ENCODE peak calls at places on chromosomes 13 and 19, in seven cellular contexts. W, O, Y, A, V, S and N are unnamed samples.

GRCh38 chr13:32453981-32454380 is 26.1 kb upstream of the N4BP2L1 start:
- DNase-seq in A (no peak), W (no peak), Y (no peak), S (no peak), V (no peak), O (no peak), N (no peak)

GRCh38 chr13:35856084-35856483 is 275.1 kb downstream of the DCLK1 start:
- DNase-seq in O (no peak), Y (no peak), S (no peak), A (no peak), W (no peak), V (no peak), N (no peak)

GRCh38 chr13:23348270-23349126 is 85.0 kb downstream of the SACS start:
- DNase-seq in S (peak; percentile 14), A (no peak), W (no peak), Y (no peak), O (no peak), V (no peak), N (no peak)

GRCh38 chr13:69124996-69125395 is 982.6 kb upstream of the ATXN8OS start:
- DNase-seq in Y (no peak), A (no peak), O (no peak), V (no peak), W (no peak), S (no peak), N (no peak)

GRCh38 chr19:38158730-38159129 is 65.3 kb downstream of the DPF1 start:
- DNase-seq in W (no peak), V (no peak), O (no peak), A (no peak), Y (no peak), S (no peak), N (no peak)

GRCh38 chr19:38251564-38252051 is 4.6 kb downstream of the PPP1R14A start:
- DNase-seq in S (peak; percentile 50), Y (no peak), A (no peak), O (peak; percentile 63), V (peak; percentile 94), W (no peak), N (no peak)

GRCh38 chr19:45528744-45529453 is 21.6 kb downstream of the VASP start:
- DNase-seq in W (no peak), Y (no peak), A (no peak), O (peak; percentile 31), S (peak; percentile 11), V (no peak), N (no peak)

GRCh38 chr13:73945871-73946270 is 188.3 kb downstream of the KLF12 start:
- DNase-seq in O (peak; percentile 27), S (no peak), Y (no peak), V (peak; percentile 77), A (no peak), W (no peak), N (no peak)

GRCh38 chr19:16018106-16018755 is 58.1 kb upstream of the TPM4 start:
- DNase-seq in S (no peak), V (no peak), O (no peak), Y (no peak), A (no peak), W (no peak), N (no peak)

GRCh38 chr19:55578031-55578760 is 2.5 kb downstream of the ZNF579 start:
- DNase-seq in Y (no peak), W (no peak), A (no peak), S (no peak), O (no peak), V (no peak), N (no peak)

GRCh38 chr13:98439896-98440295 is 137.0 kb downstream of the STK24 start:
- DNase-seq in Y (no peak), S (no peak), W (no peak), A (no peak), O (no peak), V (no peak), N (no peak)

GRCh38 chr13:112978561-112979405 is 9.8 kb downstream of the MCF2L start:
- DNase-seq in S (no peak), Y (no peak), W (no peak), V (no peak), O (no peak), A (no peak), N (no peak)

GRCh38 chr19:10001899-10002298 is 8.4 kb downstream of the COL5A3 start:
- DNase-seq in Y (peak; percentile 30), O (peak; percentile 63), A (no peak), S (no peak), W (no peak), V (no peak), N (no peak)

GRCh38 chr13:23378009-23378632 is 55.4 kb downstream of the SACS start:
- DNase-seq in S (peak; percentile 91), O (peak; percentile 91), W (peak; percentile 71), Y (no peak), V (peak; percentile 68), A (peak; percentile 75), N (no peak)

GRCh38 chr19:45471116-45471865 is 3.5 kb downstream of the FOSB start:
- DNase-seq in O (no peak), W (no peak), V (no peak), A (no peak), S (no peak), Y (no peak), N (no peak)

GRCh38 chr19:12784394-12784870 is 6.9 kb upstream of the JUNB start:
- DNase-seq in S (peak; percentile 45), A (no peak), O (no peak), W (peak; percentile 54), V (no peak), Y (no peak), N (no peak)

GRCh38 chr19:2615782-2616181 is 86.7 kb downstream of the GNG7 start:
- DNase-seq in O (no peak), Y (no peak), W (no peak), S (no peak), V (no peak), A (no peak), N (no peak)

GRCh38 chr19:3725121-3725520 is 16.9 kb downstream of the TJP3 start:
- DNase-seq in S (no peak), Y (no peak), W (no peak), A (no peak), O (no peak), V (no peak), N (no peak)

GRCh38 chr13:48235100-48235813 is 2.3 kb downstream of the ITM2B start:
- DNase-seq in Y (no peak), O (peak; percentile 12), A (no peak), S (peak; percentile 61), V (no peak), W (no peak), N (no peak)

GRCh38 chr19:38745316-38745715 is 1.0 kb upstream of the CAPN12 start:
- DNase-seq in W (no peak), A (no peak), V (no peak), O (no peak), S (no peak), Y (no peak), N (no peak)

GRCh38 chr13:35787937-35788336 is 311.4 kb upstream of the MAB21L1 start:
- DNase-seq in Y (no peak), A (no peak), V (no peak), O (no peak), W (no peak), S (peak; percentile 40), N (no peak)

GRCh38 chr13:45659536-45659935 is 42.6 kb upstream of the CBY2 start:
- DNase-seq in Y (no peak), A (no peak), V (no peak), S (no peak), O (no peak), W (no peak), N (no peak)

GRCh38 chr19:2479556-2480194 is 3.7 kb downstream of the GADD45B start:
- DNase-seq in V (no peak), W (no peak), O (no peak), Y (no peak), A (no peak), S (no peak), N (no peak)

GRCh38 chr19:5561559-5561958 is 6.2 kb downstream of the TINCR start:
- DNase-seq in S (no peak), O (no peak), A (no peak), Y (no peak), W (no peak), V (no peak), N (no peak)

GRCh38 chr19:2462635-2463421 is 6.1 kb upstream of the LMNB2 start:
- DNase-seq in S (peak; percentile 95), V (peak; percentile 93), W (no peak), Y (no peak), A (no peak), O (peak; percentile 91), N (no peak)

GRCh38 chr13:40164137-40164536 is 502.3 kb downstream of the FOXO1 start:
- DNase-seq in V (no peak), Y (peak; percentile 10), O (peak; percentile 38), S (peak; percentile 40), A (no peak), W (no peak), N (no peak)

GRCh38 chr13:104477256-104477655 is 1411.0 kb upstream of the SLC10A2 start:
- DNase-seq in V (no peak), S (no peak), A (no peak), Y (no peak), W (no peak), O (no peak), N (no peak)

GRCh38 chr19:18274303-18274775 is at the start of gene IQCN:
- DNase-seq in O (peak; percentile 41), V (peak; percentile 83), W (peak; percentile 65), S (peak; percentile 65), Y (peak; percentile 58), A (no peak), N (no peak)

GRCh38 chr13:60572003-60572792 is 175.2 kb downstream of the TDRD3 start:
- DNase-seq in W (no peak), V (no peak), O (no peak), A (no peak), S (peak; percentile 77), Y (no peak), N (no peak)

GRCh38 chr13:38477676-38478075 is 128.0 kb downstream of the UFM1 start:
- DNase-seq in S (no peak), Y (no peak), O (no peak), V (no peak), A (no peak), W (no peak), N (no peak)

GRCh38 chr13:50713849-50714248 is 129.6 kb downstream of the DLEU7 start:
- DNase-seq in S (no peak), A (no peak), W (peak; percentile 64), Y (no peak), O (peak; percentile 71), V (no peak), N (no peak)

GRCh38 chr19:39126593-39127187 is 1.1 kb downstream of the PAK4 start:
- DNase-seq in Y (peak; percentile 84), W (no peak), S (peak; percentile 19), O (peak; percentile 67), V (no peak), A (no peak), N (no peak)

GRCh38 chr19:44582581-44583265 is 30.6 kb upstream of the IGSF23 start:
- DNase-seq in V (no peak), A (no peak), Y (peak; percentile 16), W (no peak), O (peak; percentile 25), S (peak; percentile 46), N (no peak)

GRCh38 chr19:52936958-52937334 is 13.7 kb upstream of the ZNF888 start:
- DNase-seq in O (no peak), W (no peak), S (no peak), V (peak; percentile 0), Y (no peak), A (no peak), N (no peak)

GRCh38 chr13:28584873-28585317 is 74.0 kb upstream of the POMP start:
- DNase-seq in V (no peak), S (no peak), A (no peak), O (peak; percentile 72), W (no peak), Y (no peak), N (no peak)

GRCh38 chr13:92224052-92224821 is 825.8 kb downstream of the GPC5 start:
- DNase-seq in Y (no peak), O (peak; percentile 60), V (no peak), A (no peak), S (no peak), W (no peak), N (no peak)

GRCh38 chr13:44770951-44771350 is 194.8 kb upstream of the TSC22D1 start:
- DNase-seq in O (no peak), V (no peak), W (no peak), Y (no peak), A (no peak), S (no peak), N (no peak)